ENCODE peak calls at places on chromosomes 6 and 20, in nine cellular contexts. One of them, this sample, is unnamed.

GRCh38 chr6:81785340-81785739 is 32.9 kb upstream of the TENT5A start:
- DNase-seq in activated naive CD4-positive, alpha-beta T cell: no peak
- DNase-seq in HuH-7: no peak
- DNase-seq in lower lobe of right lung: no peak
- DNase-seq in left ventricle myocardium superior: no peak
- DNase-seq in smooth muscle cell of the brain vasculature: no peak
- DNase-seq in right cardiac atrium: no peak
- DNase-seq in epithelial cell of prostate: peak
- DNase-seq in Right ventricle myocardium inferior: no peak
- DNase-seq in this sample: no peak

GRCh38 chr6:19052219-19052618 is 665.1 kb downstream of the RNF144B start:
- DNase-seq in activated naive CD4-positive, alpha-beta T cell: no peak
- DNase-seq in HuH-7: no peak
- DNase-seq in left ventricle myocardium superior: no peak
- DNase-seq in epithelial cell of prostate: no peak
- DNase-seq in lower lobe of right lung: no peak
- DNase-seq in smooth muscle cell of the brain vasculature: no peak
- DNase-seq in Right ventricle myocardium inferior: no peak
- DNase-seq in right cardiac atrium: no peak
- DNase-seq in this sample: peak

GRCh38 chr6:16511048-16511660 is 250.1 kb downstream of the ATXN1 start:
- DNase-seq in right cardiac atrium: no peak
- DNase-seq in left ventricle myocardium superior: no peak
- DNase-seq in activated naive CD4-positive, alpha-beta T cell: no peak
- DNase-seq in HuH-7: peak
- DNase-seq in smooth muscle cell of the brain vasculature: no peak
- DNase-seq in epithelial cell of prostate: no peak
- DNase-seq in lower lobe of right lung: no peak
- DNase-seq in Right ventricle myocardium inferior: no peak
- DNase-seq in this sample: peak

GRCh38 chr6:170050591-170051041 is 240.3 kb downstream of the DLL1 start:
- DNase-seq in smooth muscle cell of the brain vasculature: no peak
- DNase-seq in left ventricle myocardium superior: no peak
- DNase-seq in lower lobe of right lung: peak
- DNase-seq in Right ventricle myocardium inferior: no peak
- DNase-seq in epithelial cell of prostate: no peak
- DNase-seq in activated naive CD4-positive, alpha-beta T cell: no peak
- DNase-seq in HuH-7: no peak
- DNase-seq in right cardiac atrium: no peak
- DNase-seq in this sample: no peak

GRCh38 chr6:170027111-170028043 is 263.5 kb downstream of the DLL1 start:
- DNase-seq in activated naive CD4-positive, alpha-beta T cell: no peak
- DNase-seq in right cardiac atrium: no peak
- DNase-seq in left ventricle myocardium superior: no peak
- DNase-seq in smooth muscle cell of the brain vasculature: no peak
- DNase-seq in HuH-7: no peak
- DNase-seq in epithelial cell of prostate: no peak
- DNase-seq in Right ventricle myocardium inferior: no peak
- DNase-seq in lower lobe of right lung: no peak
- DNase-seq in this sample: no peak

GRCh38 chr20:31806564-31807355 is 12.4 kb upstream of the MYLK2 start:
- DNase-seq in smooth muscle cell of the brain vasculature: no peak
- DNase-seq in activated naive CD4-positive, alpha-beta T cell: no peak
- DNase-seq in left ventricle myocardium superior: no peak
- DNase-seq in Right ventricle myocardium inferior: no peak
- DNase-seq in HuH-7: no peak
- DNase-seq in epithelial cell of prostate: no peak
- DNase-seq in lower lobe of right lung: no peak
- DNase-seq in right cardiac atrium: no peak
- DNase-seq in this sample: no peak

GRCh38 chr6:92122746-92123145 is 1296.6 kb downstream of the EPHA7 start:
- DNase-seq in smooth muscle cell of the brain vasculature: no peak
- DNase-seq in right cardiac atrium: no peak
- DNase-seq in activated naive CD4-positive, alpha-beta T cell: no peak
- DNase-seq in left ventricle myocardium superior: no peak
- DNase-seq in Right ventricle myocardium inferior: no peak
- DNase-seq in lower lobe of right lung: no peak
- DNase-seq in epithelial cell of prostate: no peak
- DNase-seq in HuH-7: peak
- DNase-seq in this sample: no peak

GRCh38 chr20:1264727-1265126 is 1.4 kb upstream of the SNPH start:
- DNase-seq in activated naive CD4-positive, alpha-beta T cell: no peak
- DNase-seq in epithelial cell of prostate: no peak
- DNase-seq in right cardiac atrium: no peak
- DNase-seq in left ventricle myocardium superior: no peak
- DNase-seq in lower lobe of right lung: no peak
- DNase-seq in HuH-7: no peak
- DNase-seq in Right ventricle myocardium inferior: no peak
- DNase-seq in smooth muscle cell of the brain vasculature: no peak
- DNase-seq in this sample: no peak

GRCh38 chr6:93915961-93916360 is 496.6 kb upstream of the EPHA7 start:
- DNase-seq in epithelial cell of prostate: no peak
- DNase-seq in smooth muscle cell of the brain vasculature: no peak
- DNase-seq in right cardiac atrium: no peak
- DNase-seq in left ventricle myocardium superior: no peak
- DNase-seq in activated naive CD4-positive, alpha-beta T cell: no peak
- DNase-seq in Right ventricle myocardium inferior: no peak
- DNase-seq in lower lobe of right lung: no peak
- DNase-seq in HuH-7: no peak
- DNase-seq in this sample: no peak

GRCh38 chr6:101541873-101542272 is 148.4 kb downstream of the GRIK2 start:
- DNase-seq in right cardiac atrium: no peak
- DNase-seq in left ventricle myocardium superior: no peak
- DNase-seq in epithelial cell of prostate: no peak
- DNase-seq in Right ventricle myocardium inferior: no peak
- DNase-seq in smooth muscle cell of the brain vasculature: no peak
- DNase-seq in lower lobe of right lung: no peak
- DNase-seq in HuH-7: no peak
- DNase-seq in activated naive CD4-positive, alpha-beta T cell: no peak
- DNase-seq in this sample: no peak

GRCh38 chr20:44946266-44946852 is 13.8 kb downstream of the TOMM34 start:
- DNase-seq in HuH-7: no peak
- DNase-seq in right cardiac atrium: no peak
- DNase-seq in epithelial cell of prostate: no peak
- DNase-seq in lower lobe of right lung: no peak
- DNase-seq in activated naive CD4-positive, alpha-beta T cell: no peak
- DNase-seq in smooth muscle cell of the brain vasculature: no peak
- DNase-seq in Right ventricle myocardium inferior: no peak
- DNase-seq in left ventricle myocardium superior: no peak
- DNase-seq in this sample: no peak

GRCh38 chr6:44481765-44482164 is 94.3 kb downstream of the CDC5L start:
- DNase-seq in epithelial cell of prostate: no peak
- DNase-seq in activated naive CD4-positive, alpha-beta T cell: no peak
- DNase-seq in smooth muscle cell of the brain vasculature: no peak
- DNase-seq in left ventricle myocardium superior: no peak
- DNase-seq in right cardiac atrium: no peak
- DNase-seq in Right ventricle myocardium inferior: no peak
- DNase-seq in lower lobe of right lung: no peak
- DNase-seq in HuH-7: no peak
- DNase-seq in this sample: no peak

GRCh38 chr6:70381436-70381786 is 31.9 kb upstream of the FAM135A start:
- DNase-seq in HuH-7: no peak
- DNase-seq in activated naive CD4-positive, alpha-beta T cell: no peak
- DNase-seq in lower lobe of right lung: no peak
- DNase-seq in Right ventricle myocardium inferior: no peak
- DNase-seq in left ventricle myocardium superior: no peak
- DNase-seq in smooth muscle cell of the brain vasculature: no peak
- DNase-seq in epithelial cell of prostate: no peak
- DNase-seq in right cardiac atrium: no peak
- DNase-seq in this sample: no peak

GRCh38 chr6:141488466-141488865 is 644.3 kb upstream of the GJE1 start:
- DNase-seq in activated naive CD4-positive, alpha-beta T cell: no peak
- DNase-seq in right cardiac atrium: no peak
- DNase-seq in HuH-7: no peak
- DNase-seq in epithelial cell of prostate: no peak
- DNase-seq in left ventricle myocardium superior: no peak
- DNase-seq in smooth muscle cell of the brain vasculature: no peak
- DNase-seq in Right ventricle myocardium inferior: no peak
- DNase-seq in lower lobe of right lung: no peak
- DNase-seq in this sample: peak

GRCh38 chr20:47784599-47785320 is 521 bp downstream of the SULF2 start:
- DNase-seq in right cardiac atrium: peak
- DNase-seq in lower lobe of right lung: no peak
- DNase-seq in smooth muscle cell of the brain vasculature: no peak
- DNase-seq in left ventricle myocardium superior: peak
- DNase-seq in activated naive CD4-positive, alpha-beta T cell: no peak
- DNase-seq in HuH-7: peak
- DNase-seq in Right ventricle myocardium inferior: no peak
- DNase-seq in epithelial cell of prostate: no peak
- DNase-seq in this sample: peak

GRCh38 chr6:149031545-149032317 is 284.9 kb downstream of the UST start:
- DNase-seq in lower lobe of right lung: no peak
- DNase-seq in activated naive CD4-positive, alpha-beta T cell: no peak
- DNase-seq in Right ventricle myocardium inferior: no peak
- DNase-seq in HuH-7: no peak
- DNase-seq in epithelial cell of prostate: no peak
- DNase-seq in right cardiac atrium: no peak
- DNase-seq in left ventricle myocardium superior: no peak
- DNase-seq in smooth muscle cell of the brain vasculature: no peak
- DNase-seq in this sample: peak

GRCh38 chr6:97215157-97215769 is 67.8 kb downstream of the MMS22L start:
- DNase-seq in right cardiac atrium: peak
- DNase-seq in smooth muscle cell of the brain vasculature: peak
- DNase-seq in lower lobe of right lung: no peak
- DNase-seq in activated naive CD4-positive, alpha-beta T cell: no peak
- DNase-seq in HuH-7: peak
- DNase-seq in Right ventricle myocardium inferior: no peak
- DNase-seq in epithelial cell of prostate: peak
- DNase-seq in left ventricle myocardium superior: no peak
- DNase-seq in this sample: peak

GRCh38 chr6:152244998-152245630 is 392.0 kb downstream of the SYNE1 start:
- DNase-seq in Right ventricle myocardium inferior: no peak
- DNase-seq in HuH-7: no peak
- DNase-seq in epithelial cell of prostate: no peak
- DNase-seq in lower lobe of right lung: no peak
- DNase-seq in activated naive CD4-positive, alpha-beta T cell: no peak
- DNase-seq in right cardiac atrium: no peak
- DNase-seq in smooth muscle cell of the brain vasculature: no peak
- DNase-seq in left ventricle myocardium superior: no peak
- DNase-seq in this sample: no peak

GRCh38 chr6:142827356-142827755 is 117.6 kb downstream of the HIVEP2 start:
- DNase-seq in smooth muscle cell of the brain vasculature: no peak
- DNase-seq in Right ventricle myocardium inferior: no peak
- DNase-seq in left ventricle myocardium superior: peak
- DNase-seq in activated naive CD4-positive, alpha-beta T cell: no peak
- DNase-seq in epithelial cell of prostate: no peak
- DNase-seq in lower lobe of right lung: peak
- DNase-seq in HuH-7: no peak
- DNase-seq in right cardiac atrium: peak
- DNase-seq in this sample: no peak

GRCh38 chr20:37231970-37232620 is 29.5 kb downstream of the GHRH start:
- DNase-seq in right cardiac atrium: no peak
- DNase-seq in HuH-7: no peak
- DNase-seq in activated naive CD4-positive, alpha-beta T cell: no peak
- DNase-seq in left ventricle myocardium superior: no peak
- DNase-seq in lower lobe of right lung: no peak
- DNase-seq in epithelial cell of prostate: no peak
- DNase-seq in Right ventricle myocardium inferior: no peak
- DNase-seq in smooth muscle cell of the brain vasculature: no peak
- DNase-seq in this sample: no peak

GRCh38 chr6:128376952-128377503 is 143.4 kb downstream of the PTPRK start:
- DNase-seq in left ventricle myocardium superior: no peak
- DNase-seq in activated naive CD4-positive, alpha-beta T cell: no peak
- DNase-seq in lower lobe of right lung: no peak
- DNase-seq in Right ventricle myocardium inferior: no peak
- DNase-seq in HuH-7: no peak
- DNase-seq in smooth muscle cell of the brain vasculature: no peak
- DNase-seq in right cardiac atrium: no peak
- DNase-seq in epithelial cell of prostate: no peak
- DNase-seq in this sample: no peak

GRCh38 chr6:2110504-2110903 is 134.9 kb downstream of the GMDS start:
- DNase-seq in smooth muscle cell of the brain vasculature: no peak
- DNase-seq in left ventricle myocardium superior: no peak
- DNase-seq in HuH-7: no peak
- DNase-seq in epithelial cell of prostate: no peak
- DNase-seq in Right ventricle myocardium inferior: no peak
- DNase-seq in lower lobe of right lung: no peak
- DNase-seq in activated naive CD4-positive, alpha-beta T cell: no peak
- DNase-seq in right cardiac atrium: no peak
- DNase-seq in this sample: no peak

GRCh38 chr6:168641455-168641854 is 200.5 kb downstream of the SMOC2 start:
- DNase-seq in activated naive CD4-positive, alpha-beta T cell: no peak
- DNase-seq in left ventricle myocardium superior: no peak
- DNase-seq in epithelial cell of prostate: no peak
- DNase-seq in right cardiac atrium: no peak
- DNase-seq in HuH-7: no peak
- DNase-seq in smooth muscle cell of the brain vasculature: no peak
- DNase-seq in lower lobe of right lung: no peak
- DNase-seq in Right ventricle myocardium inferior: no peak
- DNase-seq in this sample: no peak

GRCh38 chr6:144585217-144585814 is 300.2 kb downstream of the UTRN start:
- DNase-seq in smooth muscle cell of the brain vasculature: no peak
- DNase-seq in activated naive CD4-positive, alpha-beta T cell: no peak
- DNase-seq in left ventricle myocardium superior: no peak
- DNase-seq in HuH-7: no peak
- DNase-seq in Right ventricle myocardium inferior: no peak
- DNase-seq in epithelial cell of prostate: no peak
- DNase-seq in lower lobe of right lung: no peak
- DNase-seq in right cardiac atrium: no peak
- DNase-seq in this sample: peak

GRCh38 chr6:118485601-118486550 is 62.2 kb upstream of the PLN start:
- DNase-seq in epithelial cell of prostate: no peak
- DNase-seq in lower lobe of right lung: no peak
- DNase-seq in Right ventricle myocardium inferior: no peak
- DNase-seq in activated naive CD4-positive, alpha-beta T cell: no peak
- DNase-seq in HuH-7: no peak
- DNase-seq in smooth muscle cell of the brain vasculature: no peak
- DNase-seq in right cardiac atrium: no peak
- DNase-seq in left ventricle myocardium superior: no peak
- DNase-seq in this sample: no peak

GRCh38 chr6:56594699-56595098 is 48.0 kb downstream of the DST start:
- DNase-seq in activated naive CD4-positive, alpha-beta T cell: no peak
- DNase-seq in lower lobe of right lung: no peak
- DNase-seq in Right ventricle myocardium inferior: no peak
- DNase-seq in left ventricle myocardium superior: no peak
- DNase-seq in epithelial cell of prostate: no peak
- DNase-seq in smooth muscle cell of the brain vasculature: no peak
- DNase-seq in right cardiac atrium: no peak
- DNase-seq in HuH-7: no peak
- DNase-seq in this sample: no peak

GRCh38 chr6:162750776-162751175 is 23.0 kb downstream of the PACRG start:
- DNase-seq in right cardiac atrium: no peak
- DNase-seq in HuH-7: no peak
- DNase-seq in smooth muscle cell of the brain vasculature: no peak
- DNase-seq in lower lobe of right lung: no peak
- DNase-seq in left ventricle myocardium superior: no peak
- DNase-seq in activated naive CD4-positive, alpha-beta T cell: no peak
- DNase-seq in epithelial cell of prostate: peak
- DNase-seq in Right ventricle myocardium inferior: no peak
- DNase-seq in this sample: peak

GRCh38 chr6:21594427-21595264 is 1.1 kb downstream of the SOX4 start:
- DNase-seq in right cardiac atrium: peak
- DNase-seq in smooth muscle cell of the brain vasculature: no peak
- DNase-seq in Right ventricle myocardium inferior: peak
- DNase-seq in HuH-7: no peak
- DNase-seq in activated naive CD4-positive, alpha-beta T cell: no peak
- DNase-seq in epithelial cell of prostate: no peak
- DNase-seq in lower lobe of right lung: peak
- DNase-seq in left ventricle myocardium superior: peak
- DNase-seq in this sample: peak

GRCh38 chr6:18293192-18293904 is 29.0 kb upstream of the DEK start:
- DNase-seq in smooth muscle cell of the brain vasculature: no peak
- DNase-seq in left ventricle myocardium superior: no peak
- DNase-seq in HuH-7: no peak
- DNase-seq in lower lobe of right lung: no peak
- DNase-seq in activated naive CD4-positive, alpha-beta T cell: no peak
- DNase-seq in Right ventricle myocardium inferior: no peak
- DNase-seq in epithelial cell of prostate: no peak
- DNase-seq in right cardiac atrium: no peak
- DNase-seq in this sample: peak

GRCh38 chr6:124927806-124928205 is 34.4 kb upstream of the RNF217 start:
- DNase-seq in activated naive CD4-positive, alpha-beta T cell: no peak
- DNase-seq in lower lobe of right lung: no peak
- DNase-seq in HuH-7: no peak
- DNase-seq in left ventricle myocardium superior: no peak
- DNase-seq in epithelial cell of prostate: peak
- DNase-seq in Right ventricle myocardium inferior: no peak
- DNase-seq in smooth muscle cell of the brain vasculature: no peak
- DNase-seq in right cardiac atrium: no peak
- DNase-seq in this sample: peak

GRCh38 chr20:37504404-37505096 is 16.5 kb upstream of the NNAT start:
- DNase-seq in HuH-7: no peak
- DNase-seq in lower lobe of right lung: no peak
- DNase-seq in Right ventricle myocardium inferior: no peak
- DNase-seq in smooth muscle cell of the brain vasculature: no peak
- DNase-seq in left ventricle myocardium superior: no peak
- DNase-seq in activated naive CD4-positive, alpha-beta T cell: no peak
- DNase-seq in epithelial cell of prostate: no peak
- DNase-seq in right cardiac atrium: no peak
- DNase-seq in this sample: peak